ENCODE peak calls at places on chromosomes 16 and 17, in five cellular contexts. D, N, Y, R and P are unnamed samples.

GRCh38 chr17:78114831-78115723 is 13.5 kb downstream of the TMC6 start:
- DNase-seq in D (no peak), N (no peak), Y (no peak), R (no peak), P (no peak)

GRCh38 chr16:50396770-50397525 is 28.2 kb upstream of the BRD7 start:
- DNase-seq in D (no peak), N (no peak), Y (no peak), R (no peak), P (no peak)

GRCh38 chr17:78362671-78363070 is 2.8 kb upstream of the SOCS3 start:
- DNase-seq in D (no peak), N (no peak), Y (no peak), R (no peak), P (no peak)

GRCh38 chr16:23516366-23517137 is 6.3 kb upstream of the GGA2 start:
- DNase-seq in D (no peak), N (no peak), Y (no peak), R (peak; percentile 60), P (peak; percentile 44)

GRCh38 chr17:58344791-58345157 is 7.2 kb downstream of the SUPT4H1 start:
- DNase-seq in D (no peak), N (no peak), Y (no peak), R (peak; percentile 19), P (no peak)

GRCh38 chr17:10036511-10037061 is 131.5 kb upstream of the RCVRN start:
- DNase-seq in D (no peak), N (no peak), Y (no peak), R (no peak), P (no peak)

GRCh38 chr17:57707892-57708291 is 37.2 kb downstream of the CCDC182 start:
- DNase-seq in D (no peak), N (no peak), Y (no peak), R (no peak), P (no peak)

GRCh38 chr17:47692895-47693666 is 880 bp upstream of the TBKBP1 start:
- DNase-seq in D (no peak), N (no peak), Y (no peak), R (peak; percentile 30), P (no peak)

GRCh38 chr17:29929006-29929543 is 953 bp downstream of the SSH2 start:
- DNase-seq in D (no peak), N (no peak), Y (peak; percentile 17), R (no peak), P (no peak)

GRCh38 chr16:65919116-65919515 is 447.4 kb upstream of the CDH5 start:
- DNase-seq in D (no peak), N (no peak), Y (no peak), R (no peak), P (no peak)

GRCh38 chr17:45228121-45228941 is 6.6 kb downstream of the FMNL1 start:
- DNase-seq in D (no peak), N (no peak), Y (no peak), R (no peak), P (no peak)